ENCODE peak calls at places on chromosomes 11 and 22, in four cellular contexts. Q, H, M and E are unnamed samples.

GRCh38 chr11:128262463-128263345 is 324.7 kb downstream of the ETS1 start:
- DNase-seq in H (no peak), Q (no peak), M (no peak), E (no peak)

GRCh38 chr11:11913395-11913794 is 71.6 kb downstream of the USP47 start:
- DNase-seq in H (no peak), M (no peak), Q (no peak), E (no peak)

GRCh38 chr22:17130199-17130598 is 9.0 kb upstream of the TMEM121B start:
- DNase-seq in Q (peak; percentile 18), M (no peak), H (no peak), E (peak; percentile 33)

GRCh38 chr11:44780940-44781631 is 54.3 kb downstream of the TSPAN18 start:
- DNase-seq in H (peak; percentile 51), M (no peak), Q (no peak), E (no peak)

GRCh38 chr11:2932850-2933251 is 3.6 kb upstream of the PHLDA2 start:
- DNase-seq in H (peak; percentile 84), M (no peak), Q (peak; percentile 50), E (peak; percentile 39)

GRCh38 chr11:16347928-16348685 is 8.2 kb downstream of the SOX6 start:
- DNase-seq in M (no peak), Q (no peak), H (no peak), E (peak; percentile 7)

GRCh38 chr11:111570796-111571195 is 30.3 kb downstream of the LAYN start:
- DNase-seq in M (no peak), Q (no peak), H (no peak), E (no peak)

GRCh38 chr11:134945993-134946392 is 534.0 kb upstream of the B3GAT1 start:
- DNase-seq in Q (no peak), M (no peak), H (no peak), E (no peak)

GRCh38 chr11:8095356-8095755 is 14.3 kb downstream of the TUB start:
- DNase-seq in Q (no peak), H (no peak), M (no peak), E (no peak)

GRCh38 chr22:50151571-50152537 is 18.7 kb upstream of the PANX2 start:
- DNase-seq in H (no peak), M (no peak), Q (no peak), E (no peak)

GRCh38 chr22:50150161-50151129 is 20.1 kb upstream of the PANX2 start:
- DNase-seq in H (no peak), Q (peak; percentile 10), M (no peak), E (no peak)

GRCh38 chr22:50146440-50147228 is 23.9 kb upstream of the PANX2 start:
- DNase-seq in H (peak; percentile 83), M (no peak), Q (peak; percentile 41), E (peak; percentile 72)

GRCh38 chr22:50148166-50148500 is 22.4 kb upstream of the PANX2 start:
- DNase-seq in M (no peak), H (no peak), Q (no peak), E (no peak)

DNA sequence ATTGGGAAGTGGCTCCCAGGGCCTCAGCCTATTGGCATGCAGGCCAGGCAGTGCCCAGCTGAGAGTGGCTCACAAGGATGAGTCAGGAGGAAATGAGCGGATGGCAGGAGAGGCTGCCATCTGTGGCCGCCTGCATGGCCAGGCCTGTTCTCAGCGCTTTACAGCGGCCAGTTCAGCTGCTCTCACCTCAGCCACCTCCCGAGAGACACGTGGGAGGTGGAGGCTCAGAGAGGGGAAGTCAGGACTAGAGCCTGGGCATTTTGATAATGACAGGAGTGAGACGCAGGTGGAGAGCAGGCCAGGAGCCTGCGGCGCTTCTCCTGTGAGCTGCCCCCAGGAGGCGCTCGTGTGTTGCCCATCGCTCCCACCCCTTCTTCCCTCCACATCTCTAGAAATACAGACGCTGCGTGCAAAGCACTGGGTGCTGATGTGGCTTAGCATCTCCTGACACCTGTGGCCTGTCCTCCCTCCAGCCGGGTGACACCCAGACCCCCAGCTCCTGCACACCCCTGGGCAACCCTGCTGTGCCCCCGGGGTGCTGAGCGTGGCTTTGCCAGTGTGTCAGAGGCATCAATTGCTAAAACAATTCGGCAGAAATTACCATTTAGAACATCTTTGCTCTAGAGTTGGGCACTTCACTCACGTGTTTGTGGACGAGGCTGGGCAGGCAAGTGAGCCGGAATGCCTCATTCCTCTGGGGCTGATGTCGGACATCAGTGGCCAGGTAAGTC is 21.4 kb upstream of the PANX2 start:
- DNase-seq in Q (peak; percentile 20), H (peak; percentile 80), M (no peak), E (peak; percentile 16)
- TF ChIP-seq CTCF in Q (peak; percentile 49), H (peak; percentile 70), M (peak; percentile 86), E (peak; percentile 58)

DNA sequence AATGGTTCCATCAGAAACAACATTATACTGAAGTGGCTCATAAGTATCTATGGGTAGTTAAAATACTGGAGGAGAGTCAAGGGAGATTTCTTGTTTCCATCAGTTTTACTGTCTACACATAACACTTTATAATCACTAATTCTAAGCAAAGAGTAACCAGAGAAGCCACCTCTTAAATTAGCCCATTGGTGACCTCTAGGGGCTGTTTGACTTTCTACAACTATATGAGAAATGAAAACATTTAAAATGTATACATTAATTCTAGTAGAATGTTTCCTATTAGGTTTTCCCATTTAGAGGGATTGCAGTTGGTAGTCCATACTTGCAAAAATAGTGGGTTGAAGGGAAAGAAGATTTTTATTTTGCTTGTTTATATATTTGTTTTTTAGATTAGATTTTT is 504.3 kb downstream of the FAM181B start:
- DNase-seq in M (no peak), Q (no peak), H (no peak), E (peak; percentile 8)
- TF ChIP-seq CTCF in M (peak; percentile 77), Q (peak; percentile 51), H (no peak), E (peak; percentile 41)

GRCh38 chr11:94694309-94695060 is 73.7 kb upstream of the AMOTL1 start:
- DNase-seq in M (no peak), H (no peak), Q (no peak), E (no peak)
- TF ChIP-seq CTCF in M (no peak), H (no peak), Q (no peak), E (no peak)

GRCh38 chr11:76380977-76381719 is at the start of the genes GVQW3 and THAP12:
- DNase-seq in Q (peak; percentile 91), M (peak; percentile 97), H (peak; percentile 99), E (peak; percentile 98)
- TF ChIP-seq CTCF in Q (no peak), M (peak; percentile 21), H (peak; percentile 16), E (no peak)

GRCh38 chr11:31796523-31797226 is 14.4 kb downstream of the PAX6 start:
- DNase-seq in Q (no peak), M (no peak), H (no peak), E (no peak)

GRCh38 chr11:31797227-31798056 is 13.7 kb downstream of the PAX6 start:
- DNase-seq in H (no peak), Q (no peak), M (no peak), E (no peak)

GRCh38 chr11:31799036-31799793 is 11.9 kb downstream of the PAX6 start:
- DNase-seq in Q (no peak), H (no peak), M (no peak), E (no peak)

GRCh38 chr11:31799794-31800397 is 11.2 kb downstream of the PAX6 start:
- DNase-seq in Q (no peak), M (no peak), H (no peak), E (no peak)

DNA sequence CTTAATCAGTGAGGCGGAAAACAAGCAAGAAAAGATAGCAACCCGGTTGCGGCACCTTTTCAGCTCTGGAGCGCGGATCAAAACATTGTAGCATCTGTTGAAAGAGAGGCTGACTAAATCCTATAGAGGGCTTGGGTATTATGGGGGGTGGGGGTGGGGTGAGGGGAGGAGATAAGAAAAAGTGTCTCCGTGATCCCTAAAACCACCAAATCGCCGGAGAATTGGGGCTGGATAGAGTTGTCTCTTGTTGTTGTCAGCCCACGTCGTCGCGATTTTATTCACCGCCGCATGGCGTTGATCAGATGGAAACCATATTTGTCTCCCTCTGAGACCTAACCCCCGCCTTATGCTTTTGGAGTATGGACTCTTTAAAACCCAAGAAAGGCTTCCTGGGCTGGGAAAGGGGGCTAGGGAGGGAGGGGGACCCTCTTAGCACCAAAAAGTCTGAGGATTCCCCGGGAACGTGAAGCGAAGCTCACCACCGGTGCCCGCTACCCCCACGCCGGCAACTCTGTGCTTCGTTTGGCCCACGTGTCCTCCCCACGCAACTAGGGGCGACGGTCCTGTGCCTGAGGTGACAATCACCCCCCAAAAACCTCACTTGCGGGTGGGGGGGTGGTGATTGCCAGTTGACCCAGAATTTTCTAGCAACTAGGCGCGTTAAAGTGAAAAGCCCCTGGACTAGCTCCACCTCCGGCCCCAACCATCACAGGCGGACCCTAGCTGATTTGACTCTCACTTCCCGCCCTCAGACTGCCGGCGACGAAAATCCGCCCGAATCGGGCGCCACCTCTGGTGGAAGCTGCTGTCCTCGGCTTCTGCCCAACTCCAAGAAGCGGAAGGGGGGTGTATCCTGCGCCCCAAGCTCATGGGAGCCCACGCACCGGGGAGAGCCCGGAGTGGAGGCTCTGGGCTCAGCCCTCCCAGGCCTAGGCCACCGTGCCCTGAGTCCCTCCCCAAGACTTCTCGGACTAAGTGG is 12.8 kb downstream of the PAX6 start:
- DNase-seq in H (no peak), M (no peak), Q (no peak), E (no peak)
- TF ChIP-seq CTCF in H (no peak), M (peak; percentile 48), Q (no peak), E (peak; percentile 27)

GRCh38 chr11:125942276-125942611 is 3.6 kb upstream of the VSIG10L2 start:
- DNase-seq in Q (no peak), M (no peak), H (no peak), E (no peak)
- TF ChIP-seq CTCF in Q (no peak), M (no peak), H (no peak), E (no peak)